ENCODE peak calls at places on chromosomes 5 and 9, in four cellular contexts. One of them, this sample, is unnamed.

GRCh38 chr9:88388886-88389617 is 808 bp downstream of the SPIN1 start:
- DNase-seq in right atrium auricular region: peak; percentile 63
- DNase-seq in gastrocnemius medialis: peak; percentile 3
- DNase-seq in left lung: peak; percentile 87
- DNase-seq in this sample: no peak

GRCh38 chr9:115437418-115437817 is 319.5 kb upstream of the TNC start:
- DNase-seq in right atrium auricular region: no peak
- DNase-seq in gastrocnemius medialis: no peak
- DNase-seq in left lung: no peak
- DNase-seq in this sample: no peak

GRCh38 chr9:34590376-34591090 is 1.0 kb upstream of the CNTFR start:
- DNase-seq in right atrium auricular region: peak; percentile 74
- DNase-seq in gastrocnemius medialis: no peak
- DNase-seq in left lung: no peak
- DNase-seq in this sample: no peak

GRCh38 chr9:71685394-71685793 is 82.9 kb downstream of the CEMIP2 start:
- DNase-seq in left lung: no peak
- DNase-seq in gastrocnemius medialis: no peak
- DNase-seq in right atrium auricular region: no peak
- DNase-seq in this sample: no peak

GRCh38 chr5:173675287-173675996 is 59.0 kb upstream of the BOD1 start:
- DNase-seq in right atrium auricular region: no peak
- DNase-seq in gastrocnemius medialis: peak; percentile 51
- DNase-seq in left lung: no peak
- DNase-seq in this sample: no peak

GRCh38 chr9:104906441-104907277 is 21.3 kb downstream of the ABCA1 start:
- DNase-seq in right atrium auricular region: peak; percentile 81
- DNase-seq in left lung: no peak
- DNase-seq in gastrocnemius medialis: peak; percentile 33
- DNase-seq in this sample: no peak

GRCh38 chr5:6710551-6711318 is 2.5 kb upstream of the TENT4A start:
- DNase-seq in gastrocnemius medialis: no peak
- DNase-seq in left lung: no peak
- DNase-seq in right atrium auricular region: no peak
- DNase-seq in this sample: no peak

GRCh38 chr5:55903121-55903701 is 52.1 kb downstream of the IL31RA start:
- DNase-seq in gastrocnemius medialis: no peak
- DNase-seq in right atrium auricular region: no peak
- DNase-seq in left lung: no peak
- DNase-seq in this sample: peak; percentile 44

GRCh38 chr9:22808876-22809275 is 362.3 kb downstream of the DMRTA1 start:
- DNase-seq in gastrocnemius medialis: no peak
- DNase-seq in right atrium auricular region: no peak
- DNase-seq in left lung: no peak
- DNase-seq in this sample: no peak

GRCh38 chr5:54217826-54218503 is 92.4 kb downstream of the ARL15 start:
- DNase-seq in right atrium auricular region: no peak
- DNase-seq in gastrocnemius medialis: no peak
- DNase-seq in left lung: no peak
- DNase-seq in this sample: no peak

GRCh38 chr5:116980581-116980980 is 406.0 kb upstream of the SEMA6A start:
- DNase-seq in left lung: no peak
- DNase-seq in gastrocnemius medialis: no peak
- DNase-seq in right atrium auricular region: no peak
- DNase-seq in this sample: no peak

GRCh38 chr5:68047035-68047434 is 168.5 kb upstream of the PIK3R1 start:
- DNase-seq in gastrocnemius medialis: no peak
- DNase-seq in left lung: no peak
- DNase-seq in right atrium auricular region: no peak
- DNase-seq in this sample: no peak

GRCh38 chr5:173727839-173728778 is 111.7 kb upstream of the BOD1 start:
- DNase-seq in right atrium auricular region: no peak
- DNase-seq in left lung: no peak
- DNase-seq in gastrocnemius medialis: no peak
- DNase-seq in this sample: no peak

GRCh38 chr5:89277791-89278190 is 394.8 kb upstream of the MEF2C start:
- DNase-seq in left lung: no peak
- DNase-seq in gastrocnemius medialis: no peak
- DNase-seq in right atrium auricular region: no peak
- DNase-seq in this sample: no peak

GRCh38 chr9:108869092-108869725 is 7.1 kb downstream of the ACTL7A start:
- DNase-seq in left lung: no peak
- DNase-seq in gastrocnemius medialis: no peak
- DNase-seq in right atrium auricular region: no peak
- DNase-seq in this sample: no peak

GRCh38 chr9:70935856-70936255 is 185.6 kb downstream of the TRPM3 start:
- DNase-seq in left lung: no peak
- DNase-seq in right atrium auricular region: no peak
- DNase-seq in gastrocnemius medialis: no peak
- DNase-seq in this sample: no peak

GRCh38 chr5:143896981-143897380 is 85.0 kb downstream of the HMHB1 start:
- DNase-seq in gastrocnemius medialis: no peak
- DNase-seq in left lung: no peak
- DNase-seq in right atrium auricular region: no peak
- DNase-seq in this sample: no peak

GRCh38 chr5:139795074-139796001 is at the start of gene PSD2:
- DNase-seq in right atrium auricular region: no peak
- DNase-seq in gastrocnemius medialis: no peak
- DNase-seq in left lung: no peak
- DNase-seq in this sample: no peak

GRCh38 chr5:81486711-81487110 is 92.8 kb upstream of the ACOT12 start:
- DNase-seq in gastrocnemius medialis: no peak
- DNase-seq in left lung: no peak
- DNase-seq in right atrium auricular region: no peak
- DNase-seq in this sample: no peak

GRCh38 chr5:169013846-169014245 is 287.1 kb downstream of the SLIT3 start:
- DNase-seq in right atrium auricular region: no peak
- DNase-seq in gastrocnemius medialis: no peak
- DNase-seq in left lung: no peak
- DNase-seq in this sample: no peak

GRCh38 chr5:175692996-175693700 is 35.3 kb downstream of the HRH2 start:
- DNase-seq in right atrium auricular region: no peak
- DNase-seq in left lung: peak; percentile 59
- DNase-seq in gastrocnemius medialis: no peak
- DNase-seq in this sample: no peak

GRCh38 chr9:124662561-124662960 is 108.5 kb downstream of the NR6A1 start:
- DNase-seq in gastrocnemius medialis: no peak
- DNase-seq in right atrium auricular region: no peak
- DNase-seq in left lung: no peak
- DNase-seq in this sample: no peak

GRCh38 chr5:80656425-80656824 is 1.6 kb upstream of the DHFR start:
- DNase-seq in right atrium auricular region: no peak
- DNase-seq in left lung: no peak
- DNase-seq in gastrocnemius medialis: no peak
- DNase-seq in this sample: no peak

GRCh38 chr5:113267361-113267900 is 167.4 kb downstream of the TSSK1B start:
- DNase-seq in gastrocnemius medialis: no peak
- DNase-seq in right atrium auricular region: no peak
- DNase-seq in left lung: no peak
- DNase-seq in this sample: no peak

GRCh38 chr5:147404706-147405105 is 105.2 kb downstream of the DPYSL3 start:
- DNase-seq in left lung: no peak
- DNase-seq in gastrocnemius medialis: no peak
- DNase-seq in right atrium auricular region: no peak
- DNase-seq in this sample: no peak

GRCh38 chr9:118028225-118028624 is 324.0 kb downstream of the TLR4 start:
- DNase-seq in right atrium auricular region: no peak
- DNase-seq in left lung: no peak
- DNase-seq in gastrocnemius medialis: no peak
- DNase-seq in this sample: no peak

GRCh38 chr5:150122158-150122510 is 33.5 kb downstream of the PDGFRB start:
- DNase-seq in gastrocnemius medialis: no peak
- DNase-seq in left lung: no peak
- DNase-seq in right atrium auricular region: no peak
- DNase-seq in this sample: no peak

GRCh38 chr5:80255425-80255751 is 460 bp downstream of the SERINC5 start:
- DNase-seq in right atrium auricular region: peak; percentile 62
- DNase-seq in left lung: peak; percentile 94
- DNase-seq in gastrocnemius medialis: peak; percentile 16
- DNase-seq in this sample: peak; percentile 41

GRCh38 chr9:129223551-129224208 is 45.6 kb upstream of the IER5L start:
- DNase-seq in gastrocnemius medialis: no peak
- DNase-seq in right atrium auricular region: no peak
- DNase-seq in left lung: peak; percentile 63
- DNase-seq in this sample: no peak

GRCh38 chr5:158406884-158407790 is 548.2 kb upstream of the CLINT1 start:
- DNase-seq in left lung: no peak
- DNase-seq in gastrocnemius medialis: no peak
- DNase-seq in right atrium auricular region: no peak
- DNase-seq in this sample: no peak

GRCh38 chr9:113233146-113233545 is 11.8 kb downstream of the SLC31A1 start:
- DNase-seq in right atrium auricular region: no peak
- DNase-seq in gastrocnemius medialis: no peak
- DNase-seq in left lung: no peak
- DNase-seq in this sample: no peak

DNA sequence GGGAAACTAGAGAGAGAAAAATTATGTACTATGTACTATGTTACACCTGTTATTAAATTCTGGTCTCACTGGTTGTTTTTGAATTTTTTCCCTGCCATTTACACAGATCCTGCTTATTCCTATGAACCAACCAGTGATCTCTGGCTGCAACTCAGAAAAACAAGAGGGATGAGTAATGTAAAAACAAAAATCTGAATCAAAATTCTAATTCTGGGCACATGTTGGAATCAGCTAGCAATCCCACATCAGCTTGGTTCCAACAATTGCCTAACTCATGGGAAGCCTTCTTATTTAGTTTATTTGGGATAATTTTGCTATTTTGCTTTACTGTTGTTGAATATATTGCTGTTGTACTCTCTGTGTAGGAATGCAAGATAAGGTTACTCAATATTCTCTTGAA is 78.3 kb downstream of the PLK2 start:
- DNase-seq in left lung: no peak
- DNase-seq in right atrium auricular region: no peak
- DNase-seq in gastrocnemius medialis: no peak
- DNase-seq in this sample: no peak
- H3K9me3 ChIP-seq in left lung: peaks cover 34% of the 10 kb centered on the region
- H3K9me3 ChIP-seq in right atrium auricular region: no peaks in the 10 kb centered on the region
- H3K9me3 ChIP-seq in gastrocnemius medialis: no peaks in the 10 kb centered on the region
- H3K9me3 ChIP-seq in this sample: peaks cover 7% of the 10 kb centered on the region

DNA sequence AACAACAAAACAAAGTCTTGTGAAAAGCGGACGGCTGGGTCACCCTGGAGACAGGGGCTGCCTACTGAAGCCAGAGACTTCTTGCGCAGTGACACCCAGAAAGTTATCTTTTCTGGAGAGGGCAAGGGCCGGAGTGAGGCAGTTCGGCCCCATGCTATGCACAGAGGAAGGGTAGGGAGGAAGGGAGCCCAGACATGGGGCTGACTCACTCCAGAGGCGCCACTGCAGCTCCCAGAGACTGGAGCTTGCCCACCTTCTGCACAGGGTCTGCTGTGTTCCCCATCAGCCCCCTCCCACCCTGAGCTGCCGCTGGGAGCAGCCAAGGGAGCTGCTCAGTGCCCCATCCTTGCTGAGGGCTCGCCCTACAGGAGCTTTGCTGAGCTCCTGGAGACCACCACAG is 13.3 kb downstream of the SLC6A3 start:
- DNase-seq in left lung: peak; percentile 38
- DNase-seq in right atrium auricular region: no peak
- DNase-seq in gastrocnemius medialis: no peak
- DNase-seq in this sample: no peak
- H3K9me3 ChIP-seq in left lung: peaks cover 44% of the 10 kb centered on the region
- H3K9me3 ChIP-seq in right atrium auricular region: peaks cover 6% of the 10 kb centered on the region
- H3K9me3 ChIP-seq in gastrocnemius medialis: peaks cover 3% of the 10 kb centered on the region
- H3K9me3 ChIP-seq in this sample: no peaks in the 10 kb centered on the region

DNA sequence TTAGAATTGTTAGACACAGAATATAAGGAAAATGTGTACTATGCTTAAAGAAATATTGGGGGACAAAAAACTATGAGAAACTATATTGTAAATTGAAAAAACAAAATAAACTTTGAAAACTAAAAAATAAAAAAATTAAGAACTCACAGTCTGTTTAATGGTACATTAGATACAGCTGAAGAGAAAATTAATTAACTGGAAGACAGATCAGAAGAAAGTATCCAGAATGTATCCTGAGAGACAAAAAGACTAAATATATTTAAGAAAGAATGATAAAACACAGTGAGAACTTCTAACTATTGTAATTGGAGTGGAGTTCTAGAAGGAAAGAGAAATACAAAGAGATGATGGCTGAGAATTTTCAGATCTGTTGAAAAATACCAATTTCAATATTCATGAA is 57.6 kb upstream of the SH3PXD2B start:
- DNase-seq in right atrium auricular region: no peak
- DNase-seq in left lung: no peak
- DNase-seq in gastrocnemius medialis: no peak
- DNase-seq in this sample: no peak
- H3K9me3 ChIP-seq in right atrium auricular region: no peaks in the 10 kb centered on the region
- H3K9me3 ChIP-seq in left lung: peaks cover 21% of the 10 kb centered on the region
- H3K9me3 ChIP-seq in gastrocnemius medialis: no peaks in the 10 kb centered on the region
- H3K9me3 ChIP-seq in this sample: no peaks in the 10 kb centered on the region

GRCh38 chr9:119092125-119092524 is 277.1 kb downstream of the BRINP1 start:
- DNase-seq in right atrium auricular region: no peak
- DNase-seq in left lung: no peak
- DNase-seq in gastrocnemius medialis: no peak
- DNase-seq in this sample: no peak

GRCh38 chr9:119091074-119091473 is 278.2 kb downstream of the BRINP1 start:
- DNase-seq in right atrium auricular region: no peak
- DNase-seq in left lung: no peak
- DNase-seq in gastrocnemius medialis: no peak
- DNase-seq in this sample: no peak

GRCh38 chr9:119095072-119095471 is 274.2 kb downstream of the BRINP1 start:
- DNase-seq in gastrocnemius medialis: no peak
- DNase-seq in right atrium auricular region: no peak
- DNase-seq in left lung: no peak
- DNase-seq in this sample: no peak

DNA sequence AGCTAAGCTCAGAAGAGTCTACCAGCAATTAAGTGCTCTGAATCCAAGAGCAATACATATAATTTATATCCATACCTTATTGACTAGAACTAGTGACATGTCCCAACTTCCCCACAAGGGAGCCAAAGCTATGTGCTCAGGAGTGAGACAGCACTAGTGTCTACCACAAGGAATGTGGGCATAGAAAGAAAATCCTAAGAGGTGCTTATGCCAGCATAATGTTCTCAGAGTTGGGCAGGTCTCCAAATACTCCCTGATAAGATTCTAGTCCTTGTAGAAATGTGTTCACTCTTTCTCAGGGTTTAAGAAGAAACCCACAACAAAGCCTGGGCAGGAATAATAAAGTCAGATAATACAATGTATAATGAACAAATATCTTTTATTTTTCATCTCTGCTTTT is 275.1 kb downstream of the BRINP1 start:
- DNase-seq in gastrocnemius medialis: no peak
- DNase-seq in left lung: no peak
- DNase-seq in right atrium auricular region: no peak
- DNase-seq in this sample: no peak
- H3K9me3 ChIP-seq in gastrocnemius medialis: no peaks in the 10 kb centered on the region
- H3K9me3 ChIP-seq in left lung: no peaks in the 10 kb centered on the region
- H3K9me3 ChIP-seq in right atrium auricular region: no peaks in the 10 kb centered on the region
- H3K9me3 ChIP-seq in this sample: no peaks in the 10 kb centered on the region

This sample was measured in T-helper 17 cell.